ENCODE peak calls at places on chromosome 11, in six cellular contexts. V, O, J, C, I and E are unnamed samples.

GRCh38 chr11:118530180-118530682 is 761 bp upstream of the TMEM25 start:
- DNase-seq in C (no peak), I (peak; percentile 91), V (no peak), O (peak; percentile 26), J (no peak), E (no peak)

GRCh38 chr11:78417175-78417887 is at the start of gene GAB2:
- DNase-seq in J (no peak), C (peak; percentile 50), I (peak; percentile 78), O (no peak), V (no peak), E (no peak)

GRCh38 chr11:82701847-82702520 is 31.7 kb downstream of the FAM181B start:
- DNase-seq in I (peak; percentile 35), J (peak; percentile 66), V (peak; percentile 34), C (peak; percentile 10), O (peak; percentile 40), E (peak; percentile 74)

GRCh38 chr11:34318111-34319037 is 39.4 kb downstream of the ABTB2 start:
- DNase-seq in V (peak; percentile 61), O (peak; percentile 80), J (no peak), I (no peak), C (no peak), E (no peak)

GRCh38 chr11:116867619-116868018 is 30.2 kb upstream of the APOA1 start:
- DNase-seq in C (no peak), I (no peak), O (no peak), V (no peak), J (no peak), E (no peak)

GRCh38 chr11:3810951-3811350 is 2.6 kb downstream of the PGAP2 start:
- DNase-seq in I (no peak), C (no peak), V (no peak), O (no peak), J (no peak), E (no peak)

GRCh38 chr11:86666193-86666592 is 6.2 kb downstream of the ME3 start:
- DNase-seq in J (no peak), I (no peak), C (no peak), V (no peak), O (no peak), E (no peak)

GRCh38 chr11:60718524-60719316 is 5.8 kb upstream of the MS4A18 start:
- DNase-seq in J (no peak), I (no peak), V (no peak), C (no peak), O (no peak), E (no peak)

GRCh38 chr11:134356656-134357544 is 25.1 kb downstream of the GLB1L2 start:
- DNase-seq in V (no peak), I (no peak), C (no peak), O (no peak), J (no peak), E (no peak)